ENCODE peak calls at places on chromosomes 13 and 19, in eight cellular contexts. N is adipocyte; Q is neuronal stem cell; R is ovary; E is heart right ventricle; V is pancreas; F is left ventricle myocardium inferior; U is CD8-positive, alpha-beta memory T cell. X is an unnamed sample.
A peak's percentile ranks its signal among the peaks of the same experiment; 100 is the strongest.

GRCh38 chr13:70964124-70964523 is 855.9 kb upstream of the KLHL1 start:
- DNase-seq in N (peak; percentile 27), Q (no peak), R (no peak), E (no peak), V (no peak), F (no peak), U (no peak), X (no peak)

GRCh38 chr19:35949131-35949530 is 13.0 kb downstream of the LRFN3 start:
- DNase-seq in N (no peak), Q (no peak), R (no peak), E (no peak), V (no peak), F (no peak), U (no peak), X (no peak)

GRCh38 chr13:39976481-39976880 is 321.0 kb downstream of the COG6 start:
- DNase-seq in N (no peak), Q (no peak), R (no peak), E (no peak), V (no peak), F (no peak), U (no peak), X (no peak)

GRCh38 chr13:49062297-49062896 is 86.7 kb downstream of the FNDC3A start:
- DNase-seq in N (peak; percentile 29), Q (no peak), R (no peak), E (no peak), V (no peak), F (no peak), U (no peak), X (no peak)

GRCh38 chr19:39199025-39199424 is 2.3 kb downstream of the NCCRP1 start:
- DNase-seq in N (peak; percentile 52), Q (no peak), R (peak; percentile 72), E (no peak), V (peak; percentile 93), F (no peak), U (no peak), X (no peak)

GRCh38 chr19:14554382-14554812 is 17.5 kb downstream of the NDUFB7 start:
- DNase-seq in N (no peak), Q (no peak), R (no peak), E (no peak), V (no peak), F (no peak), U (no peak), X (peak; percentile 45)

GRCh38 chr13:52455677-52456041 is 381 bp downstream of the CKAP2 start:
- DNase-seq in N (peak; percentile 90), Q (peak; percentile 76), R (peak; percentile 74), E (peak; percentile 77), V (peak; percentile 65), F (peak; percentile 65), U (peak; percentile 63), X (peak; percentile 77)

GRCh38 chr13:110064022-110064421 is 242.9 kb downstream of the COL4A1 start:
- DNase-seq in N (no peak), Q (no peak), R (no peak), E (no peak), V (no peak), F (no peak), U (no peak), X (no peak)

GRCh38 chr13:44108345-44108858 is 228.7 kb downstream of the LACC1 start:
- DNase-seq in N (no peak), Q (no peak), R (no peak), E (peak; percentile 53), V (peak; percentile 35), F (peak; percentile 32), U (no peak), X (peak; percentile 89)

GRCh38 chr19:4267101-4267900 is 11.8 kb upstream of the SHD start:
- DNase-seq in N (peak; percentile 65), Q (peak; percentile 60), R (peak; percentile 65), E (peak; percentile 53), V (no peak), F (peak; percentile 42), U (peak; percentile 36), X (peak; percentile 67)

GRCh38 chr19:5694952-5695648 is 5.0 kb downstream of the RPL36 start:
- DNase-seq in N (no peak), Q (no peak), R (no peak), E (no peak), V (no peak), F (no peak), U (no peak), X (no peak)

GRCh38 chr19:46975918-46976782 is 43.5 kb upstream of the NPAS1 start:
- DNase-seq in N (peak; percentile 98), Q (peak; percentile 59), R (peak; percentile 92), E (peak; percentile 94), V (peak; percentile 91), F (peak; percentile 96), U (no peak), X (peak; percentile 73)

GRCh38 chr19:38949580-38950367 is 19.0 kb downstream of the MRPS12 start:
- DNase-seq in N (peak; percentile 46), Q (peak; percentile 80), R (peak; percentile 97), E (peak; percentile 88), V (peak; percentile 81), F (peak; percentile 87), U (peak; percentile 68), X (peak; percentile 85)

GRCh38 chr19:36547001-36547732 is 19.1 kb upstream of the ZNF260 start:
- DNase-seq in N (no peak), Q (no peak), R (no peak), E (no peak), V (no peak), F (no peak), U (no peak), X (no peak)

GRCh38 chr19:56245062-56245740 is 27.3 kb upstream of the EDDM13 start:
- DNase-seq in N (no peak), Q (no peak), R (no peak), E (no peak), V (no peak), F (no peak), U (no peak), X (no peak)

GRCh38 chr13:48906200-48906599 is 69.5 kb upstream of the FNDC3A start:
- DNase-seq in N (no peak), Q (no peak), R (no peak), E (no peak), V (no peak), F (no peak), U (no peak), X (no peak)

GRCh38 chr19:33622505-33622808 is 704 bp downstream of the CHST8 start:
- DNase-seq in N (peak; percentile 9), Q (peak; percentile 23), R (no peak), E (no peak), V (no peak), F (no peak), U (no peak), X (no peak)

GRCh38 chr19:33621811-33622504 is at the start of gene CHST8:
- DNase-seq in N (peak; percentile 50), Q (peak; percentile 73), R (peak; percentile 67), E (peak; percentile 57), V (peak; percentile 31), F (peak; percentile 40), U (no peak), X (peak; percentile 47)

GRCh38 chr19:33622809-33623511 is 1.2 kb downstream of the CHST8 start:
- DNase-seq in N (no peak), Q (peak; percentile 21), R (no peak), E (no peak), V (no peak), F (no peak), U (no peak), X (no peak)

GRCh38 chr19:33627526-33627925 is 5.8 kb downstream of the CHST8 start:
- DNase-seq in N (no peak), Q (no peak), R (no peak), E (no peak), V (no peak), F (no peak), U (no peak), X (no peak)

DNA sequence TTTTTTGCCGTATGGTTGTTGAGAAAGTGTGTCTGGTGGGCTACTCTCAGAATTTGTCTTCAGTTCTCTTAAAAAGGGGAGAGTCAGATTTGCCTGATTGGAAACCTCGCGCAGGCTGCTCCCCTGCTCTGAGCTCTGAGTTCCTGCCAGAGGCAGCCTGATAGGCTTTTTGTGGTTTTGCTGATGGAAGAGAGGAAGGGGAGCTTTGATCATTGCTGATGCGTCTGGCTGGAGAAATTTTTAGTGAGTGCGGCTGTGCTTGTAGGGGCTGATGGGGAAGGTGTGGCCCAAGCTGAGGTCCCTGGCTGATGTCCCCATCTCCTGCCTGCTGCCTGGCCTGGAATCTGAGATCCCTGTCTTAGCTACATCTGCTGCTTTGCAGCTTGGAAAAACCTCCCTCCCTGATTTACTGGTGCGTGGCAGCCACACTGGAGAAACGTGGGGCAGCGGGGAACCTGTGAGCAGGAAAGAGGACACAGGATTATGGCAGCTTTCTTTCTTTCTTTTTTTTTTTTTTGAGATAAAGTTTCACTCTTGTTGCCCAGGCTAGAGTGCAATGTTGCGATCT is 2.9 kb downstream of the CHST8 start:
- DNase-seq in N (no peak), Q (no peak), R (no peak), E (no peak), V (no peak), F (no peak), U (no peak), X (no peak)
- H3K27me3 ChIP-seq in N (peaks cover 60% of the 10 kb centered on the region), Q (peaks cover 88% of the 10 kb centered on the region), R (no peaks in the 10 kb centered on the region), E (peaks cover 22% of the 10 kb centered on the region), V (no peaks in the 10 kb centered on the region), F (peaks cover 100% of the 10 kb centered on the region), U (peaks cover 7% of the 10 kb centered on the region), X (peaks cover 42% of the 10 kb centered on the region)

GRCh38 chr13:100229603-100230002 is 140.7 kb downstream of the PCCA start:
- DNase-seq in N (no peak), Q (no peak), R (no peak), E (no peak), V (no peak), F (no peak), U (no peak), X (peak; percentile 41)

GRCh38 chr13:100234524-100235136 is 145.7 kb downstream of the PCCA start:
- DNase-seq in N (no peak), Q (no peak), R (no peak), E (no peak), V (no peak), F (no peak), U (no peak), X (no peak)

GRCh38 chr13:100230813-100231575 is 142.1 kb downstream of the PCCA start:
- DNase-seq in N (no peak), Q (no peak), R (no peak), E (no peak), V (no peak), F (no peak), U (no peak), X (peak; percentile 27)

GRCh38 chr13:100235311-100235901 is 146.5 kb downstream of the PCCA start:
- DNase-seq in N (peak; percentile 82), Q (peak; percentile 20), R (no peak), E (no peak), V (no peak), F (no peak), U (no peak), X (peak; percentile 55)

GRCh38 chr13:100234006-100234405 is 145.1 kb downstream of the PCCA start:
- DNase-seq in N (no peak), Q (peak; percentile 24), R (no peak), E (no peak), V (no peak), F (no peak), U (no peak), X (no peak)
- H3K4me1 ChIP-seq in N (peaks cover 16% of the 10 kb centered on the region), Q (peaks cover 23% of the 10 kb centered on the region), R (no peaks in the 10 kb centered on the region), E (peaks cover 39% of the 10 kb centered on the region), V (peaks cover 4% of the 10 kb centered on the region), F (peaks cover 38% of the 10 kb centered on the region), U (peaks cover 4% of the 10 kb centered on the region), X (no peaks in the 10 kb centered on the region)

GRCh38 chr19:50314724-50315700 is 14.2 kb downstream of the KCNC3 start:
- DNase-seq in N (no peak), Q (no peak), R (no peak), E (no peak), V (peak; percentile 12), F (no peak), U (no peak), X (no peak)
- H3K27me3 ChIP-seq in N (peaks cover 30% of the 10 kb centered on the region), Q (peaks cover 44% of the 10 kb centered on the region), R (no peaks in the 10 kb centered on the region), E (no peaks in the 10 kb centered on the region), V (no peaks in the 10 kb centered on the region), F (peaks cover 95% of the 10 kb centered on the region), U (peaks cover 27% of the 10 kb centered on the region), X (peaks cover 11% of the 10 kb centered on the region)

GRCh38 chr19:41879080-41879479 is 2.0 kb downstream of the CD79A start:
- DNase-seq in N (no peak), Q (no peak), R (no peak), E (no peak), V (no peak), F (no peak), U (no peak), X (no peak)
- H3K4me1 ChIP-seq in N (peaks cover 8% of the 10 kb centered on the region), Q (peaks cover 5% of the 10 kb centered on the region), R (no peaks in the 10 kb centered on the region), E (peaks cover 8% of the 10 kb centered on the region), V (no peaks in the 10 kb centered on the region), F (peaks cover 18% of the 10 kb centered on the region), U (peaks cover 81% of the 10 kb centered on the region), X (no peaks in the 10 kb centered on the region)